ENCODE peak calls at places on chromosomes 1 and 21, in nine cellular contexts. A is CD4-positive, CD25-positive, alpha-beta regulatory T cell; N is Panc1; B is heart right ventricle; Q is heart left ventricle; K is esophagus squamous epithelium; I is CD8-positive, alpha-beta memory T cell; U is neuronal stem cell; F is A549. S is an unnamed sample.

GRCh38 chr1:246219508-246220030 is 287.5 kb downstream of the SMYD3 start:
- DNase-seq in A (no peak), N (no peak), B (no peak), Q (no peak), K (no peak), I (no peak), U (peak; percentile 9), F (no peak), S (no peak)

GRCh38 chr1:98104285-98104684 is 183.5 kb upstream of the DPYD start:
- DNase-seq in A (no peak), N (no peak), B (no peak), Q (no peak), K (no peak), I (no peak), U (no peak), F (no peak), S (no peak)

GRCh38 chr1:159092398-159092760 is 15.8 kb upstream of the AIM2 start:
- DNase-seq in A (no peak), N (no peak), B (no peak), Q (no peak), K (no peak), I (no peak), U (no peak), F (no peak), S (no peak)

GRCh38 chr1:112686835-112687234 is 12.4 kb downstream of the MOV10 start:
- DNase-seq in A (no peak), N (no peak), B (no peak), Q (no peak), K (no peak), I (no peak), U (no peak), F (no peak), S (no peak)

GRCh38 chr1:155912056-155912536 is 947 bp upstream of the RIT1 start:
- DNase-seq in A (no peak), N (no peak), B (no peak), Q (no peak), K (no peak), I (no peak), U (no peak), F (no peak), S (no peak)

GRCh38 chr21:45502600-45502999 is 39.6 kb downstream of the SLC19A1 start:
- DNase-seq in A (no peak), N (no peak), B (no peak), Q (no peak), K (no peak), I (no peak), U (no peak), F (no peak), S (no peak)

GRCh38 chr1:168000656-168001055 is 63.8 kb upstream of the MPC2 start:
- DNase-seq in A (no peak), N (no peak), B (no peak), Q (no peak), K (no peak), I (no peak), U (no peak), F (no peak), S (no peak)

GRCh38 chr1:2202843-2203601 is 8.4 kb upstream of the FAAP20 start:
- DNase-seq in A (no peak), N (no peak), B (peak; percentile 16), Q (no peak), K (no peak), I (no peak), U (no peak), F (no peak), S (no peak)

GRCh38 chr1:12547586-12548225 is 70.3 kb downstream of the DHRS3 start:
- DNase-seq in A (no peak), N (no peak), B (no peak), Q (no peak), K (no peak), I (no peak), U (no peak), F (no peak), S (no peak)

GRCh38 chr1:227789042-227789880 is 26.2 kb upstream of the PRSS38 start:
- DNase-seq in A (no peak), N (no peak), B (no peak), Q (no peak), K (no peak), I (no peak), U (no peak), F (no peak), S (no peak)

GRCh38 chr1:228158151-228158571 is 7.4 kb upstream of the IBA57 start:
- DNase-seq in A (no peak), N (no peak), B (no peak), Q (no peak), K (no peak), I (no peak), U (no peak), F (no peak), S (no peak)

GRCh38 chr1:229230893-229231753 is 39.8 kb upstream of the RAB4A start:
- DNase-seq in A (no peak), N (peak; percentile 27), B (no peak), Q (no peak), K (no peak), I (no peak), U (no peak), F (peak; percentile 62), S (peak; percentile 55)

GRCh38 chr21:45583831-45584509 is 41.7 kb upstream of the SLC19A1 start:
- DNase-seq in A (no peak), N (no peak), B (no peak), Q (no peak), K (no peak), I (no peak), U (no peak), F (no peak), S (no peak)

GRCh38 chr1:58584082-58584895 is 7.2 kb upstream of the TACSTD2 start:
- DNase-seq in A (no peak), N (no peak), B (no peak), Q (no peak), K (no peak), I (no peak), U (no peak), F (peak; percentile 66), S (no peak)

GRCh38 chr1:96596226-96596625 is 125.4 kb upstream of the PTBP2 start:
- DNase-seq in A (peak; percentile 15), N (peak; percentile 8), B (no peak), Q (no peak), K (no peak), I (no peak), U (no peak), F (peak; percentile 20), S (peak; percentile 83)

GRCh38 chr1:9922342-9922741 is 12.3 kb upstream of the CTNNBIP1 start:
- DNase-seq in A (no peak), N (no peak), B (no peak), Q (no peak), K (no peak), I (no peak), U (peak; percentile 55), F (no peak), S (no peak)

GRCh38 chr1:201309420-201309819 is 26.1 kb downstream of the PKP1 start:
- DNase-seq in A (peak; percentile 11), N (no peak), B (peak; percentile 78), Q (peak; percentile 77), K (no peak), I (no peak), U (peak; percentile 57), F (peak; percentile 62), S (peak; percentile 80)

GRCh38 chr1:12170263-12170671 is 3.5 kb downstream of the TNFRSF1B start:
- DNase-seq in A (peak; percentile 68), N (no peak), B (no peak), Q (no peak), K (no peak), I (no peak), U (no peak), F (no peak), S (no peak)

GRCh38 chr1:207319207-207319606 is 2.3 kb upstream of the CD55 start:
- DNase-seq in A (no peak), N (no peak), B (no peak), Q (no peak), K (no peak), I (no peak), U (no peak), F (no peak), S (no peak)
- H3K4me1 ChIP-seq in A (peaks cover 26% of the 10 kb centered on the region), N (no peaks in the 10 kb centered on the region), B (peaks cover 20% of the 10 kb centered on the region), Q (peaks cover 18% of the 10 kb centered on the region), K (peaks cover 12% of the 10 kb centered on the region), I (peaks cover 34% of the 10 kb centered on the region), U (no peaks in the 10 kb centered on the region), F (peaks cover 31% of the 10 kb centered on the region), S (peaks cover 8% of the 10 kb centered on the region)

DNA sequence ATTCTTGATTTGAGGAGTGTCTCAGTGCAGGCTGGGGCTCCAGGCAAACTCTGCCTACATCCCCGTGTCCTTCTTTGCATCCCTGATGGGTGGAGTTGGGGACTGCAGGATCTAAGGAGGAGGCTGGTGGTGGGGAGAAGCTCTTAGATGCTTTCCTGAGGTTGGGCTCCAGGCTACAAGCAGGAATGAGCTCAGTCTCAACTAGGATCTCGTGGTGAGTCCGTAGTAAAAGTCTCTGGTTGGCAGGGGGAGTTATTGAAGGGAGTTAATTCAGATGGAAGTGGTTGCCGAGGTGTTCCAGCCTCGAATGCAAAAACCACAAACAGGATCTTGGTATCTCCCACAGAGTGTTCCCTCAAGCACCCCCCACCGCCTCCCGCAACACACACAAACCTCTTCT is 35.0 kb downstream of the TMCC2 start:
- DNase-seq in A (no peak), N (no peak), B (no peak), Q (no peak), K (no peak), I (no peak), U (no peak), F (no peak), S (no peak)
- H3K4me3 ChIP-seq in A (no peak overlapping the region), N (no peak overlapping the region), B (no peak overlapping the region), Q (no peak overlapping the region), K (no peak overlapping the region), I (no peak overlapping the region), U (no peak overlapping the region), F (no peak overlapping the region), S (no peak overlapping the region)

GRCh38 chr1:91004145-91004544 is 17.7 kb downstream of the ZNF644 start:
- DNase-seq in A (no peak), N (no peak), B (no peak), Q (no peak), K (no peak), I (no peak), U (no peak), F (no peak), S (no peak)
- H3K9me3 ChIP-seq in A (no peaks in the 10 kb centered on the region), N (peaks cover 10% of the 10 kb centered on the region), B (peaks cover 29% of the 10 kb centered on the region), Q (no peaks in the 10 kb centered on the region), K (no peaks in the 10 kb centered on the region), I (no peaks in the 10 kb centered on the region), U (peaks cover 1% of the 10 kb centered on the region), F (no peaks in the 10 kb centered on the region), S (peaks cover 5% of the 10 kb centered on the region)

GRCh38 chr1:150156868-150157603 is 7.3 kb downstream of the PLEKHO1 start:
- DNase-seq in A (no peak), N (no peak), B (no peak), Q (no peak), K (no peak), I (no peak), U (no peak), F (no peak), S (no peak)

GRCh38 chr1:150161747-150162581 is 12.2 kb downstream of the PLEKHO1 start:
- DNase-seq in A (peak; percentile 50), N (no peak), B (no peak), Q (no peak), K (no peak), I (no peak), U (no peak), F (peak; percentile 29), S (no peak)

GRCh38 chr1:150162582-150162861 is 12.8 kb downstream of the PLEKHO1 start:
- DNase-seq in A (no peak), N (no peak), B (no peak), Q (no peak), K (no peak), I (no peak), U (no peak), F (no peak), S (no peak)

GRCh38 chr1:150160964-150161626 is 11.4 kb downstream of the PLEKHO1 start:
- DNase-seq in A (no peak), N (no peak), B (no peak), Q (no peak), K (no peak), I (no peak), U (no peak), F (no peak), S (no peak)

GRCh38 chr1:150159550-150159949 is 9.8 kb downstream of the PLEKHO1 start:
- DNase-seq in A (no peak), N (no peak), B (peak; percentile 24), Q (peak; percentile 21), K (no peak), I (no peak), U (no peak), F (no peak), S (no peak)
- H3K4me1 ChIP-seq in A (peaks cover 5% of the 10 kb centered on the region), N (no peaks in the 10 kb centered on the region), B (peaks cover 50% of the 10 kb centered on the region), Q (peaks cover 32% of the 10 kb centered on the region), K (peaks cover 6% of the 10 kb centered on the region), I (peaks cover 40% of the 10 kb centered on the region), U (peaks cover 27% of the 10 kb centered on the region), F (no peaks in the 10 kb centered on the region), S (peaks cover 16% of the 10 kb centered on the region)